ENCODE peak calls at places on chromosomes 4 and X, in ten cellular contexts. One of them, this sample, is unnamed. For H3K36me3, the result is how much of the 10 kb centered on the place peaks cover.

GRCh38 chr4:107630185-107630705 is 89.8 kb downstream of the PAPSS1 start:
- DNase-seq in mesenchymal stem cell: no peak
- DNase-seq in MM.1S: no peak
- DNase-seq in SK-N-SH: no peak
- DNase-seq in Caco-2: no peak
- DNase-seq in naive thymus-derived CD4-positive, alpha-beta T cell: no peak
- DNase-seq in Karpas-422: no peak
- DNase-seq in thyroid gland: no peak
- DNase-seq in upper lobe of right lung: no peak
- DNase-seq in neural progenitor cell: no peak
- DNase-seq in this sample: no peak

GRCh38 chr4:57426779-57427395 is 316.7 kb upstream of the IGFBP7 start:
- DNase-seq in naive thymus-derived CD4-positive, alpha-beta T cell: peak
- DNase-seq in upper lobe of right lung: peak
- DNase-seq in Karpas-422: peak
- DNase-seq in neural progenitor cell: peak
- DNase-seq in MM.1S: peak
- DNase-seq in thyroid gland: peak
- DNase-seq in mesenchymal stem cell: peak
- DNase-seq in Caco-2: peak
- DNase-seq in SK-N-SH: peak
- DNase-seq in this sample: peak

GRCh38 chrX:115560211-115560977 is 580 bp upstream of the PLS3 start:
- DNase-seq in thyroid gland: peak
- DNase-seq in neural progenitor cell: no peak
- DNase-seq in naive thymus-derived CD4-positive, alpha-beta T cell: no peak
- DNase-seq in SK-N-SH: no peak
- DNase-seq in upper lobe of right lung: no peak
- DNase-seq in mesenchymal stem cell: peak
- DNase-seq in Karpas-422: no peak
- DNase-seq in MM.1S: no peak
- DNase-seq in Caco-2: peak
- DNase-seq in this sample: no peak

GRCh38 chrX:13607356-13607995 is 38.1 kb downstream of the EGFL6 start:
- DNase-seq in Caco-2: no peak
- DNase-seq in Karpas-422: no peak
- DNase-seq in MM.1S: no peak
- DNase-seq in upper lobe of right lung: no peak
- DNase-seq in neural progenitor cell: no peak
- DNase-seq in SK-N-SH: no peak
- DNase-seq in naive thymus-derived CD4-positive, alpha-beta T cell: no peak
- DNase-seq in mesenchymal stem cell: no peak
- DNase-seq in thyroid gland: no peak
- DNase-seq in this sample: no peak

GRCh38 chr4:38132843-38133662 is 172.9 kb downstream of the PTTG2 start:
- DNase-seq in mesenchymal stem cell: peak
- DNase-seq in Caco-2: peak
- DNase-seq in MM.1S: peak
- DNase-seq in SK-N-SH: no peak
- DNase-seq in thyroid gland: no peak
- DNase-seq in naive thymus-derived CD4-positive, alpha-beta T cell: no peak
- DNase-seq in upper lobe of right lung: no peak
- DNase-seq in neural progenitor cell: no peak
- DNase-seq in Karpas-422: no peak
- DNase-seq in this sample: no peak

GRCh38 chrX:69018416-69019072 is 146.7 kb downstream of the PJA1 start:
- DNase-seq in Caco-2: no peak
- DNase-seq in neural progenitor cell: no peak
- DNase-seq in SK-N-SH: no peak
- DNase-seq in naive thymus-derived CD4-positive, alpha-beta T cell: no peak
- DNase-seq in Karpas-422: no peak
- DNase-seq in MM.1S: no peak
- DNase-seq in thyroid gland: no peak
- DNase-seq in upper lobe of right lung: no peak
- DNase-seq in mesenchymal stem cell: no peak
- DNase-seq in this sample: peak

GRCh38 chr4:17817027-17817426 is 6.2 kb downstream of the NCAPG start:
- DNase-seq in MM.1S: peak
- DNase-seq in upper lobe of right lung: no peak
- DNase-seq in Karpas-422: peak
- DNase-seq in Caco-2: peak
- DNase-seq in SK-N-SH: peak
- DNase-seq in neural progenitor cell: peak
- DNase-seq in thyroid gland: no peak
- DNase-seq in naive thymus-derived CD4-positive, alpha-beta T cell: no peak
- DNase-seq in mesenchymal stem cell: peak
- DNase-seq in this sample: no peak

GRCh38 chrX:129945131-129945530 is 37.3 kb upstream of the BCORL1 start:
- DNase-seq in neural progenitor cell: no peak
- DNase-seq in naive thymus-derived CD4-positive, alpha-beta T cell: no peak
- DNase-seq in mesenchymal stem cell: peak
- DNase-seq in Karpas-422: no peak
- DNase-seq in thyroid gland: no peak
- DNase-seq in MM.1S: no peak
- DNase-seq in upper lobe of right lung: no peak
- DNase-seq in SK-N-SH: no peak
- DNase-seq in Caco-2: no peak
- DNase-seq in this sample: no peak

GRCh38 chr4:47383829-47384427 is 79.6 kb downstream of the COMMD8 start:
- DNase-seq in Karpas-422: peak
- DNase-seq in MM.1S: peak
- DNase-seq in mesenchymal stem cell: peak
- DNase-seq in neural progenitor cell: peak
- DNase-seq in upper lobe of right lung: no peak
- DNase-seq in naive thymus-derived CD4-positive, alpha-beta T cell: no peak
- DNase-seq in thyroid gland: no peak
- DNase-seq in Caco-2: peak
- DNase-seq in SK-N-SH: peak
- DNase-seq in this sample: peak

GRCh38 chrX:25531096-25531495 is 515.3 kb upstream of the ARX start:
- DNase-seq in Karpas-422: no peak
- DNase-seq in mesenchymal stem cell: no peak
- DNase-seq in SK-N-SH: no peak
- DNase-seq in upper lobe of right lung: no peak
- DNase-seq in naive thymus-derived CD4-positive, alpha-beta T cell: no peak
- DNase-seq in MM.1S: no peak
- DNase-seq in thyroid gland: no peak
- DNase-seq in neural progenitor cell: no peak
- DNase-seq in Caco-2: no peak
- DNase-seq in this sample: no peak

GRCh38 chrX:103616676-103617186 is 9.0 kb downstream of the TCEAL3 start:
- DNase-seq in MM.1S: no peak
- DNase-seq in upper lobe of right lung: no peak
- DNase-seq in Caco-2: no peak
- DNase-seq in neural progenitor cell: no peak
- DNase-seq in naive thymus-derived CD4-positive, alpha-beta T cell: no peak
- DNase-seq in Karpas-422: no peak
- DNase-seq in thyroid gland: no peak
- DNase-seq in mesenchymal stem cell: no peak
- DNase-seq in SK-N-SH: no peak
- DNase-seq in this sample: no peak

GRCh38 chr4:123835852-123836251 is 439.3 kb downstream of the SPRY1 start:
- DNase-seq in MM.1S: no peak
- DNase-seq in Caco-2: no peak
- DNase-seq in naive thymus-derived CD4-positive, alpha-beta T cell: no peak
- DNase-seq in thyroid gland: no peak
- DNase-seq in Karpas-422: no peak
- DNase-seq in upper lobe of right lung: no peak
- DNase-seq in mesenchymal stem cell: no peak
- DNase-seq in SK-N-SH: no peak
- DNase-seq in neural progenitor cell: no peak
- DNase-seq in this sample: no peak

GRCh38 chr4:154348657-154349056 is 142.9 kb downstream of the DCHS2 start:
- DNase-seq in neural progenitor cell: no peak
- DNase-seq in naive thymus-derived CD4-positive, alpha-beta T cell: no peak
- DNase-seq in Karpas-422: peak
- DNase-seq in MM.1S: no peak
- DNase-seq in thyroid gland: no peak
- DNase-seq in mesenchymal stem cell: no peak
- DNase-seq in Caco-2: no peak
- DNase-seq in SK-N-SH: no peak
- DNase-seq in upper lobe of right lung: no peak
- DNase-seq in this sample: no peak

GRCh38 chr4:123116412-123116811 is 194.0 kb upstream of the NUDT6 start:
- DNase-seq in naive thymus-derived CD4-positive, alpha-beta T cell: no peak
- DNase-seq in upper lobe of right lung: no peak
- DNase-seq in neural progenitor cell: no peak
- DNase-seq in mesenchymal stem cell: peak
- DNase-seq in SK-N-SH: peak
- DNase-seq in thyroid gland: no peak
- DNase-seq in Karpas-422: no peak
- DNase-seq in Caco-2: no peak
- DNase-seq in MM.1S: no peak
- DNase-seq in this sample: no peak

GRCh38 chrX:129706395-129707072 is 32.2 kb upstream of the XPNPEP2 start:
- DNase-seq in Caco-2: no peak
- DNase-seq in thyroid gland: peak
- DNase-seq in mesenchymal stem cell: no peak
- DNase-seq in SK-N-SH: peak
- DNase-seq in upper lobe of right lung: no peak
- DNase-seq in neural progenitor cell: no peak
- DNase-seq in Karpas-422: no peak
- DNase-seq in naive thymus-derived CD4-positive, alpha-beta T cell: no peak
- DNase-seq in MM.1S: no peak
- DNase-seq in this sample: no peak

GRCh38 chr4:22787753-22788389 is 95.1 kb downstream of the GBA3 start:
- DNase-seq in naive thymus-derived CD4-positive, alpha-beta T cell: no peak
- DNase-seq in neural progenitor cell: no peak
- DNase-seq in mesenchymal stem cell: no peak
- DNase-seq in SK-N-SH: no peak
- DNase-seq in thyroid gland: no peak
- DNase-seq in Karpas-422: no peak
- DNase-seq in Caco-2: no peak
- DNase-seq in upper lobe of right lung: no peak
- DNase-seq in MM.1S: no peak
- DNase-seq in this sample: no peak

GRCh38 chrX:103776586-103776985 is at the start of gene PLP1:
- DNase-seq in upper lobe of right lung: no peak
- DNase-seq in Caco-2: no peak
- DNase-seq in neural progenitor cell: peak
- DNase-seq in thyroid gland: no peak
- DNase-seq in SK-N-SH: no peak
- DNase-seq in naive thymus-derived CD4-positive, alpha-beta T cell: no peak
- DNase-seq in Karpas-422: no peak
- DNase-seq in MM.1S: no peak
- DNase-seq in mesenchymal stem cell: no peak
- DNase-seq in this sample: no peak

GRCh38 chr4:95761441-95761840 is 78.5 kb upstream of the PDHA2 start:
- DNase-seq in naive thymus-derived CD4-positive, alpha-beta T cell: no peak
- DNase-seq in Karpas-422: no peak
- DNase-seq in SK-N-SH: no peak
- DNase-seq in thyroid gland: no peak
- DNase-seq in neural progenitor cell: no peak
- DNase-seq in Caco-2: no peak
- DNase-seq in mesenchymal stem cell: peak
- DNase-seq in upper lobe of right lung: no peak
- DNase-seq in MM.1S: no peak
- DNase-seq in this sample: no peak

DNA sequence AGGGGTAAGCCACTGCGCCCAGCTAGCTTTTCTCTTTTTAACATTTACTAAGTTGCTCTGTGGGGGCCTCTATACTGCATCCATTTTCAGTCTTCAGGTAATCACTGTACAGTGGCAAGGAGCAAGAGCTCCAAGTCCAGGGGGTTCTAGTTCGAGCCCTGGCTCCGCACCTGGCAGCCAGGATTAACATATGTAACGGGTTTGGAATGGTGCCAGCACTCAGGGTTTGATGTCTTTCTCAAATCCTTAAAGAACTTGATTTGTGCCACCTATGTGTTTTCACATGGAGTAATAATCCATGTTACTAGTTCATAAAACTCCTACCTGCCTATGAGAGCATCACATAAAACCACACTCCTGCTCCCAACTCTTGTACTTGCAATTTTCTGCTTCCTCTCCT is 4.5 kb downstream of the GRPEL1 start:
- DNase-seq in MM.1S: no peak
- DNase-seq in neural progenitor cell: no peak
- DNase-seq in SK-N-SH: no peak
- DNase-seq in mesenchymal stem cell: no peak
- DNase-seq in Karpas-422: no peak
- DNase-seq in upper lobe of right lung: peak
- DNase-seq in thyroid gland: no peak
- DNase-seq in Caco-2: no peak
- DNase-seq in naive thymus-derived CD4-positive, alpha-beta T cell: no peak
- DNase-seq in this sample: no peak
- H3K36me3 ChIP-seq in MM.1S: under half
- H3K36me3 ChIP-seq in neural progenitor cell: under half
- H3K36me3 ChIP-seq in SK-N-SH: under half
- H3K36me3 ChIP-seq in mesenchymal stem cell: half or more
- H3K36me3 ChIP-seq in Karpas-422: half or more
- H3K36me3 ChIP-seq in upper lobe of right lung: half or more
- H3K36me3 ChIP-seq in thyroid gland: under half
- H3K36me3 ChIP-seq in Caco-2: under half
- H3K36me3 ChIP-seq in naive thymus-derived CD4-positive, alpha-beta T cell: half or more
- H3K36me3 ChIP-seq in this sample: under half

DNA sequence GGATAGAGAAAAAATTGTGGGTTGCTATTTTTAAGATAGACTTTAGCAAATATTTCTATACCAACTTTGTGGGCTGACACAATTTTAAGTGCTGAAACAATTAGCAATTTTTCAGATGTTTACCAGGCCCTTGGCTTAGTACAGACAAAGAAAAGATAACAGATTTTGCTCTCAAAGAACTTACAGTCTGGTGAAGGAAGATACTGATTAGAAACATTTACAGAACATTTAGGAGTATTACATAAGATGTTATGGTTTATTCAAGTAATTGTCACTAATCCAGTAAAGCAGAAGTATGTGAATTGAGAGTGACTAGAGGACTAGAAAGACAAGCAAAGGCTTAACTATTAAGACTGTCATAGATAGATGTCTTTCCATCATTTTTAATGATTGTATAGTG is 35.3 kb upstream of the NDUFC1 start:
- DNase-seq in mesenchymal stem cell: no peak
- DNase-seq in Caco-2: no peak
- DNase-seq in neural progenitor cell: no peak
- DNase-seq in thyroid gland: no peak
- DNase-seq in SK-N-SH: no peak
- DNase-seq in upper lobe of right lung: no peak
- DNase-seq in Karpas-422: no peak
- DNase-seq in naive thymus-derived CD4-positive, alpha-beta T cell: no peak
- DNase-seq in MM.1S: no peak
- DNase-seq in this sample: no peak
- H3K36me3 ChIP-seq in mesenchymal stem cell: under half
- H3K36me3 ChIP-seq in Caco-2: under half
- H3K36me3 ChIP-seq in neural progenitor cell: under half
- H3K36me3 ChIP-seq in thyroid gland: under half
- H3K36me3 ChIP-seq in SK-N-SH: under half
- H3K36me3 ChIP-seq in upper lobe of right lung: under half
- H3K36me3 ChIP-seq in Karpas-422: under half
- H3K36me3 ChIP-seq in naive thymus-derived CD4-positive, alpha-beta T cell: under half
- H3K36me3 ChIP-seq in MM.1S: under half
- H3K36me3 ChIP-seq in this sample: under half

GRCh38 chr4:3522326-3522640 is 9.9 kb downstream of the LRPAP1 start:
- DNase-seq in thyroid gland: no peak
- DNase-seq in SK-N-SH: no peak
- DNase-seq in Karpas-422: no peak
- DNase-seq in upper lobe of right lung: peak
- DNase-seq in naive thymus-derived CD4-positive, alpha-beta T cell: no peak
- DNase-seq in MM.1S: no peak
- DNase-seq in neural progenitor cell: no peak
- DNase-seq in mesenchymal stem cell: no peak
- DNase-seq in Caco-2: no peak
- DNase-seq in this sample: no peak
- H3K36me3 ChIP-seq in thyroid gland: half or more
- H3K36me3 ChIP-seq in SK-N-SH: half or more
- H3K36me3 ChIP-seq in Karpas-422: under half
- H3K36me3 ChIP-seq in upper lobe of right lung: half or more
- H3K36me3 ChIP-seq in naive thymus-derived CD4-positive, alpha-beta T cell: half or more
- H3K36me3 ChIP-seq in MM.1S: under half
- H3K36me3 ChIP-seq in neural progenitor cell: under half
- H3K36me3 ChIP-seq in mesenchymal stem cell: half or more
- H3K36me3 ChIP-seq in Caco-2: under half
- H3K36me3 ChIP-seq in this sample: under half

GRCh38 chr4:73087871-73088270 is 18.4 kb upstream of the COX18 start:
- DNase-seq in MM.1S: no peak
- DNase-seq in upper lobe of right lung: no peak
- DNase-seq in Caco-2: no peak
- DNase-seq in SK-N-SH: no peak
- DNase-seq in thyroid gland: no peak
- DNase-seq in neural progenitor cell: no peak
- DNase-seq in naive thymus-derived CD4-positive, alpha-beta T cell: no peak
- DNase-seq in mesenchymal stem cell: no peak
- DNase-seq in Karpas-422: no peak
- DNase-seq in this sample: no peak
- H3K36me3 ChIP-seq in MM.1S: under half
- H3K36me3 ChIP-seq in upper lobe of right lung: half or more
- H3K36me3 ChIP-seq in Caco-2: under half
- H3K36me3 ChIP-seq in SK-N-SH: half or more
- H3K36me3 ChIP-seq in thyroid gland: under half
- H3K36me3 ChIP-seq in neural progenitor cell: under half
- H3K36me3 ChIP-seq in naive thymus-derived CD4-positive, alpha-beta T cell: under half
- H3K36me3 ChIP-seq in mesenchymal stem cell: half or more
- H3K36me3 ChIP-seq in Karpas-422: under half
- H3K36me3 ChIP-seq in this sample: under half